ENCODE peak calls at places on chromosome 14, in seven cellular contexts. Z is PC-9, W is MM.1S, N is GM23248, J is SK-N-SH, B is GM23338, U is PC-3. G is an unnamed sample. For H3F3A and H4K20me1, the result is how much of the 10 kb centered on the place peaks cover.

GRCh38 chr14:51653855-51654548 is 2.3 kb downstream of the FRMD6 start:
- DNase-seq in N (peak), W (no peak), U (no peak), B (no peak), Z (no peak), J (no peak), G (no peak)

GRCh38 chr14:44446965-44447364 is 60.1 kb downstream of the FSCB start:
- DNase-seq in B (no peak), J (no peak), Z (no peak), W (peak), U (no peak), N (no peak), G (no peak)

GRCh38 chr14:61355892-61356325 is 34.5 kb downstream of the PRKCH start:
- DNase-seq in J (no peak), N (peak), W (no peak), U (peak), B (peak), Z (peak), G (no peak)

GRCh38 chr14:56216631-56217379 is 98.6 kb downstream of the PELI2 start:
- DNase-seq in J (no peak), B (no peak), Z (no peak), U (no peak), N (peak), W (no peak), G (no peak)

GRCh38 chr14:94570002-94570400 is 8.8 kb downstream of the SERPINA4 start:
- DNase-seq in Z (no peak), J (no peak), W (no peak), N (no peak), U (no peak), B (no peak), G (no peak)

GRCh38 chr14:101914083-101914482 is 50.3 kb upstream of the DYNC1H1 start:
- DNase-seq in J (no peak), N (no peak), B (no peak), U (no peak), Z (no peak), W (no peak), G (no peak)

GRCh38 chr14:92033433-92033832 is 6.4 kb downstream of the TRIP11 start:
- DNase-seq in B (no peak), W (no peak), Z (no peak), N (no peak), J (no peak), U (no peak), G (no peak)

GRCh38 chr14:92203116-92203515 is 81.3 kb downstream of the CPSF2 start:
- DNase-seq in Z (no peak), N (no peak), U (no peak), J (no peak), W (no peak), B (no peak), G (no peak)

GRCh38 chr14:60655898-60656754 is 6.8 kb upstream of the SIX1 start:
- DNase-seq in B (peak), U (no peak), W (no peak), J (peak), Z (no peak), N (no peak), G (peak)

GRCh38 chr14:91830777-91831176 is 36.6 kb downstream of the TC2N start:
- DNase-seq in U (peak), Z (no peak), N (no peak), J (no peak), B (peak), W (no peak), G (peak)

GRCh38 chr14:57617510-57617909 is 123.9 kb upstream of the CCDC198 start:
- DNase-seq in B (peak), Z (no peak), U (no peak), W (no peak), J (no peak), N (no peak), G (no peak)

GRCh38 chr14:73935666-73936065 is 14.2 kb downstream of the FAM161B start:
- DNase-seq in W (no peak), B (peak), J (peak), Z (no peak), N (peak), U (peak), G (no peak)

GRCh38 chr14:75697918-75698317 is 36.9 kb downstream of the TTLL5 start:
- DNase-seq in U (no peak), N (no peak), Z (no peak), J (no peak), W (no peak), B (no peak), G (no peak)

GRCh38 chr14:81398196-81398891 is 1.8 kb downstream of the STON2 start:
- DNase-seq in B (no peak), N (no peak), U (no peak), Z (no peak), J (no peak), W (no peak), G (no peak)

GRCh38 chr14:81400202-81400678 is at the start of gene STON2:
- DNase-seq in Z (peak), U (peak), B (no peak), W (peak), J (no peak), N (peak), G (no peak)

GRCh38 chr14:81402123-81402495 is 2.0 kb upstream of the STON2 start:
- DNase-seq in B (no peak), J (no peak), N (peak), Z (peak), U (peak), W (no peak), G (no peak)

GRCh38 chr14:81400852-81401251 is 728 bp upstream of the STON2 start:
- DNase-seq in W (no peak), U (peak), J (no peak), N (peak), B (peak), Z (peak), G (peak)

GRCh38 chr14:81401420-81402122 is 1.4 kb upstream of the STON2 start:
- DNase-seq in B (no peak), W (peak), Z (peak), N (peak), U (peak), J (no peak), G (no peak)
- H3F3A ChIP-seq in B (under half), W (under half), Z (under half), N (under half), U (under half), J (under half), G (under half)

DNA sequence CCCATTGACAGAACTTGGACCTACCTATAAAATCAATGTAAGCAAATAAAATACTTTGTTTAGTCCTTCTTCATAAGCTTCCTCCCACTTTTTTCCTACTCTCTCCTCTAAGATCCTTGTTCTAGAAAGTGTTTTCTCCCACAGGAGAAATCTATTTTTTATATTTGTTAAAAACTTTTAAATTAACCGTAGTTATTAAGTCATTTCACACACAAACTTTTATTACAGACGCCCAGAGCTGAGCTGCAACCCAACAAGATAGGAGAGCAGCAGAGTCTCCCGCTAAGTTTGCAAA is 27.7 kb downstream of the DAD1 start:
- DNase-seq in W (no peak), B (no peak), Z (no peak), J (no peak), U (no peak), N (no peak), G (no peak)
- H4K20me1 ChIP-seq in W (under half), B (under half), Z (under half), J (under half), U (under half), N (under half), G (under half)

GRCh38 chr14:54786191-54786755 is 116.4 kb downstream of the GCH1 start:
- DNase-seq in N (no peak), W (no peak), J (no peak), B (no peak), Z (no peak), U (no peak), G (no peak)
- H3K4me3 ChIP-seq in N (no peak), W (no peak), J (no peak), B (no peak), Z (no peak), U (no peak), G (no peak)

DNA sequence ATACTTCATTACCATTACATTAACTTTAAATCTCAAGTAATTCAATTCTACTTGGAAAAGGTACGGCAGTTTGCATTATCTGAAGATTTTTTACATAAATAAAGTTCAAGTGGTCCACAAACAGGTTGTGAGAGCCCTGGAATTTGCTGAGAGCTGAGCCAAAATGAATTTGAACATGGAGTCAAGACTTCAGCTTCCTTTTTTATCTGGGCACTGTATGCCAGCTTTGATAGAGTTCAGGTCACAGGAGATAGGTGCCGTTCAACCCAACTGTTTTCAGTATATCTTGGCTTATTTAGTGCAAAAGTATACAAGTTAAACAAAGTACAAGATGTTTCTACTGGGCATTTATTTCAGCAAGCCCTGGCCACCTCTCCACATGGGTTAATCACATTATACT is 28.8 kb downstream of the HNRNPC start:
- DNase-seq in W (no peak), J (no peak), Z (no peak), N (no peak), B (no peak), U (no peak), G (no peak)
- H3F3A ChIP-seq in W (under half), J (under half), Z (half or more), N (half or more), B (under half), U (under half), G (half or more)

DNA sequence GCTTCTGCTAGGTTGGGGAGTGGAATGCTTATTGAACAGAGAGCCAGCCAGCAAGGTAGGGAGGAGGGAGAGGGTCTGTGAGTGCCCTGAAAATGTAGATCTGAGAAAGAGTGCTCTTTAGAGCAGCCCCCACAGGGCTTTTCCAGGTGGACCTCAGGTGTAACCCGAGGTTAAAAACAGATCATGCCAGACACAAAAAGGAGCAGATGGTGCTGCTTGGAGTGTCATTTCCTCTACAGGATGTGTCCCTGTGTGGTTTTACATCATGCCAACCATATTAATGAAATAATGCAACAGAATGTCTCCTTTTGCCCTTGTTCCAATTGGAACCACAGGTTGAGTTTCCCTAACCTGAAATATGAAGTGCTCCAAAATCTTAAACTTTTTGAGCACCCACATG is 6.4 kb downstream of the SUSD6 start:
- DNase-seq in B (no peak), N (no peak), W (no peak), J (no peak), Z (no peak), U (no peak), G (no peak)
- H4K20me1 ChIP-seq in B (under half), N (under half), W (under half), J (under half), Z (under half), U (under half), G (under half)

GRCh38 chr14:97976861-97977260 is 1179.7 kb downstream of the VRK1 start:
- DNase-seq in J (no peak), N (no peak), B (no peak), U (no peak), Z (no peak), W (no peak), G (no peak)
- H3K4me3 ChIP-seq in J (no peak), N (no peak), B (no peak), U (peak), Z (no peak), W (no peak), G (no peak)

GRCh38 chr14:104657563-104658324 is 31.7 kb upstream of the INF2 start:
- DNase-seq in J (no peak), Z (no peak), U (no peak), N (no peak), B (no peak), W (no peak), G (no peak)

GRCh38 chr14:104655128-104655848 is 34.1 kb upstream of the INF2 start:
- DNase-seq in B (no peak), W (no peak), Z (no peak), N (no peak), J (no peak), U (no peak), G (no peak)

GRCh38 chr14:104656014-104656714 is 33.3 kb upstream of the INF2 start:
- DNase-seq in N (peak), B (no peak), W (no peak), Z (no peak), U (no peak), J (peak), G (no peak)

GRCh38 chr14:104658325-104658712 is 31.1 kb upstream of the INF2 start:
- DNase-seq in Z (no peak), B (no peak), U (no peak), N (no peak), J (peak), W (no peak), G (no peak)

DNA sequence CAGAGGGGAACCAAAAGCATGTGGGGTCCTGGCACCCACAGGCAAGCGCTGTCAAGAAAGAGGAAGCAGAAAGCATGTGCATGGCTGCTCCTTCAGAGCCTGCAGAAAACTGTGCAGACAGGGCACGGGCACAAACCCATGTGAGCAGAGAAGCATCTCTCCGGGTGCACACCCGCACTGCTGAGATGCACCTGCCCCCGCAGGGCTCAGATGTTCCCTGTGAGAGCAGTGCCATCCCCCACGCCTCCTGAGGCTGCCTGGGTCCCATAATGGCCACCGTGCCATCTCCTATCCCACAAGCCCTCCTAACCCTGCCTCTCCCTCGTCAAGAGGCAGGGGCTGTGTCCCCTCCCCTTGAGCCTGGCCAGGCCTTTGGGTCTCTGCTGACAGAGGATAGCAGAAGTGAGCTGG is 32.3 kb upstream of the INF2 start:
- DNase-seq in Z (no peak), U (no peak), B (no peak), N (no peak), W (no peak), J (peak), G (no peak)
- H3F3A ChIP-seq in Z (under half), U (under half), B (under half), N (under half), W (under half), J (under half), G (under half)

DNA sequence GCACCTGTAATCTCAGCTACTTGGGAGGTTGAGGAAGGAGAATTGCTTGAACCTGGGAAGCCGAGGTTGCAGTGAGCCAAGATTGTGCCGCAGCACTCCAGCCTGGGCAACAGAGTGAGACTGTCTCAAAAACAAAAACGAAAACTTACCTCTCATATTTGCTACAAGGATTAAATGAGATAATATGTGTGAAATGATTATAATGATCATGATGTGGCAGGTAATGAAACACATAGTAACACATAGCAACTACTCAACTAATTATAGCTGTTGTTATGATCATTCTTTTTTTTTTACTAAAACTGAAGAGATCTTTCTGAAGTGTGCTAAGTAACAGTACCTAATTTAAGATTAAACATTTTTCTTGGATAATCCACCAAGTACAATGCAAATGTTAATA is 30.1 kb downstream of the RPGRIP1 start:
- DNase-seq in N (no peak), J (no peak), B (no peak), Z (no peak), U (no peak), W (no peak), G (no peak)
- H4K20me1 ChIP-seq in N (under half), J (under half), B (under half), Z (under half), U (under half), W (under half), G (under half)

GRCh38 chr14:37597538-37598084 is 2.2 kb downstream of the TTC6 start:
- DNase-seq in B (peak), U (peak), N (peak), J (no peak), Z (peak), W (no peak), G (peak)
- H3K4me3 ChIP-seq in B (peak), U (peak), N (no peak), J (no peak), Z (peak), W (no peak), G (peak)

DNA sequence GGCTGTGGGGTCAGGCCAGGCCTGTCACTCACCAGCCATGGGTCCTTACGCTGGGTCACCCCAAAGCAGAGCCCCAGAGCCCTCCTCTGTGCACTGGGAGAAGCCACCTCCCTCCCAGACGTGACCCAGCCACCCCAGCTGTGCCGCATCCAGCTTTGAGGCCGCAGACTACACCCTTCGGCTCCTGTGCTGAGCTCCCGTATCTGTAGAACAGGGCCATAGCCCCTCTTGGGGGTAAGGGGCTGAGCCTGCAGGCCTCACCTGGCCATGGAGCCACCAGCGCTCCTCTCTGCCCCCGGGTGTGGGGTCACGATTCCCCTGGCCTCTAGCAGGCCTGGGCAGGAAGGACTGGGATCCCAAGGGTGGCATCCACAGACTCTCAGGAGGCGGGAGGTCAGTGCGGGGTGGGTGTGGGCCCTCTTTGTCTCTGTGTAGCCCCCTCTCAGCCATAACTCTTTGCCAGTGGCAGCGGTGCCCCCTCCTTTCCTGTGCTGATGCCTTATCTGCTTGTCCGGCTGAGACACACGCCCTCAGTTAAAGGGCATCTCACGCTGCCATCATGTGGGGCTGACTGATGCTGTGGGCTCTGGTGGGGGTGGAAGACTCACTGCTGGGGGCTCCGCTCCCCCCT is 16.3 kb downstream of the ASPG start:
- DNase-seq in J (no peak), B (no peak), N (no peak), W (no peak), U (no peak), Z (no peak), G (no peak)
- H3F3A ChIP-seq in J (under half), B (under half), N (under half), W (under half), U (under half), Z (under half), G (under half)